ENCODE peak calls at places on chromosome 15, in five cellular contexts. H, L, P, N and X are unnamed samples.

GRCh38 chr15:62779041-62779810 is 263.3 kb upstream of the TPM1 start:
- DNase-seq in L (no peak), H (no peak), N (no peak), P (no peak), X (no peak)

GRCh38 chr15:60721706-60722105 is 242.8 kb upstream of the ICE2 start:
- DNase-seq in N (no peak), P (no peak), L (no peak), H (no peak), X (no peak)

GRCh38 chr15:99167640-99168039 is 62.8 kb downstream of the SYNM start:
- DNase-seq in H (peak), N (no peak), P (no peak), L (no peak), X (no peak)

GRCh38 chr15:64694816-64695215 is 80.6 kb downstream of the RBPMS2 start:
- DNase-seq in H (no peak), L (no peak), P (no peak), N (no peak), X (no peak)

GRCh38 chr15:39381517-39381916 is 199.4 kb upstream of the THBS1 start:
- DNase-seq in N (no peak), L (no peak), P (no peak), H (peak), X (no peak)

GRCh38 chr15:65055201-65055870 is 10.1 kb downstream of the SLC51B start:
- DNase-seq in P (no peak), H (no peak), N (no peak), L (no peak), X (no peak)

GRCh38 chr15:96273317-96274086 is 57.0 kb upstream of the NR2F2 start:
- DNase-seq in H (peak), L (no peak), N (no peak), P (peak), X (no peak)

GRCh38 chr15:62904511-62904910 is 138.0 kb upstream of the TPM1 start:
- DNase-seq in H (no peak), N (no peak), L (no peak), P (no peak), X (no peak)

GRCh38 chr15:65460948-65461347 is 38.2 kb upstream of the IGDCC4 start:
- DNase-seq in H (no peak), P (no peak), N (no peak), L (no peak), X (no peak)

GRCh38 chr15:75827691-75828090 is 15.6 kb upstream of the UBE2Q2 start:
- DNase-seq in H (no peak), L (no peak), N (no peak), P (no peak), X (no peak)

GRCh38 chr15:27797765-27798164 is 301.4 kb downstream of the OCA2 start:
- DNase-seq in L (no peak), N (no peak), P (no peak), H (no peak), X (no peak)

GRCh38 chr15:88769161-88769971 is 33.9 kb upstream of the ACAN start:
- DNase-seq in P (no peak), L (no peak), N (no peak), H (no peak), X (no peak)

GRCh38 chr15:90558182-90558581 is 28.5 kb downstream of the CRTC3 start:
- DNase-seq in N (no peak), P (no peak), L (no peak), H (no peak), X (no peak)

GRCh38 chr15:40282870-40283614 is at the start of gene ANKRD63:
- DNase-seq in H (no peak), P (peak), L (no peak), N (peak), X (peak)

GRCh38 chr15:51132384-51133139 is 37.9 kb upstream of the TNFAIP8L3 start:
- DNase-seq in H (no peak), L (no peak), N (no peak), P (peak), X (no peak)

GRCh38 chr15:88376574-88377174 is 90.5 kb downstream of the MRPL46 start:
- DNase-seq in H (no peak), N (no peak), L (no peak), P (no peak), X (no peak)

GRCh38 chr15:31434418-31435255 is 108.0 kb downstream of the KLF13 start:
- DNase-seq in N (peak), H (peak), P (no peak), L (no peak), X (peak)

GRCh38 chr15:58545307-58546065 is 113.7 kb downstream of the LIPC start:
- DNase-seq in P (no peak), H (no peak), L (no peak), N (no peak), X (no peak)

GRCh38 chr15:69391046-69391757 is 22.9 kb upstream of the KIF23 start:
- DNase-seq in P (no peak), L (no peak), N (no peak), H (no peak), X (no peak)

GRCh38 chr15:31487811-31488436 is 161.3 kb downstream of the KLF13 start:
- DNase-seq in H (peak), L (no peak), P (no peak), N (peak), X (no peak)

GRCh38 chr15:63350178-63350621 is 31.4 kb downstream of the CA12 start:
- DNase-seq in P (no peak), N (no peak), H (no peak), L (no peak), X (no peak)

GRCh38 chr15:42175671-42176070 is 19.2 kb upstream of the PLA2G4F start:
- DNase-seq in L (no peak), N (no peak), P (no peak), H (no peak), X (no peak)

GRCh38 chr15:36601497-36601932 is 22.1 kb downstream of the CDIN1 start:
- DNase-seq in H (no peak), L (no peak), N (no peak), P (no peak), X (no peak)
- TF ChIP-seq POLR2AphosphoS5 in H (no peak), L (no peak), N (no peak), P (no peak), X (no peak)

GRCh38 chr15:67840747-67841634 is 1.1 kb upstream of the RNU6-1 start:
- DNase-seq in N (no peak), L (no peak), P (peak), H (no peak), X (no peak)
- TF ChIP-seq TAF1 in N (no peak), L (no peak), P (no peak), H (no peak), X (no peak)

GRCh38 chr15:45427085-45427484 is 48.7 kb upstream of the GATM start:
- DNase-seq in H (no peak), P (no peak), L (no peak), N (no peak), X (no peak)

GRCh38 chr15:45434168-45434567 is 55.8 kb upstream of the GATM start:
- DNase-seq in P (no peak), H (no peak), L (no peak), N (no peak), X (no peak)

GRCh38 chr15:45428491-45428890 is 50.1 kb upstream of the GATM start:
- DNase-seq in L (no peak), P (no peak), H (no peak), N (no peak), X (no peak)

GRCh38 chr15:45431502-45431901 is 53.2 kb upstream of the GATM start:
- DNase-seq in N (no peak), H (no peak), P (no peak), L (no peak), X (no peak)

GRCh38 chr15:45429974-45430792 is 51.8 kb upstream of the GATM start:
- DNase-seq in P (peak), H (no peak), L (peak), N (peak), X (peak)
- TF ChIP-seq POLR2A in P (no peak), H (no peak), L (no peak), N (no peak), X (no peak)

GRCh38 chr15:70741107-70741511 is 22.2 kb downstream of the UACA start:
- DNase-seq in N (no peak), P (no peak), H (no peak), L (no peak), X (no peak)
- TF ChIP-seq POLR2AphosphoS5 in N (no peak), P (no peak), H (no peak), L (no peak), X (no peak)

GRCh38 chr15:91704343-91704742 is 149.2 kb upstream of the SLCO3A1 start:
- DNase-seq in P (no peak), N (no peak), H (no peak), L (no peak), X (no peak)
- TF ChIP-seq TAF1 in P (no peak), N (no peak), H (no peak), L (no peak), X (no peak)

DNA sequence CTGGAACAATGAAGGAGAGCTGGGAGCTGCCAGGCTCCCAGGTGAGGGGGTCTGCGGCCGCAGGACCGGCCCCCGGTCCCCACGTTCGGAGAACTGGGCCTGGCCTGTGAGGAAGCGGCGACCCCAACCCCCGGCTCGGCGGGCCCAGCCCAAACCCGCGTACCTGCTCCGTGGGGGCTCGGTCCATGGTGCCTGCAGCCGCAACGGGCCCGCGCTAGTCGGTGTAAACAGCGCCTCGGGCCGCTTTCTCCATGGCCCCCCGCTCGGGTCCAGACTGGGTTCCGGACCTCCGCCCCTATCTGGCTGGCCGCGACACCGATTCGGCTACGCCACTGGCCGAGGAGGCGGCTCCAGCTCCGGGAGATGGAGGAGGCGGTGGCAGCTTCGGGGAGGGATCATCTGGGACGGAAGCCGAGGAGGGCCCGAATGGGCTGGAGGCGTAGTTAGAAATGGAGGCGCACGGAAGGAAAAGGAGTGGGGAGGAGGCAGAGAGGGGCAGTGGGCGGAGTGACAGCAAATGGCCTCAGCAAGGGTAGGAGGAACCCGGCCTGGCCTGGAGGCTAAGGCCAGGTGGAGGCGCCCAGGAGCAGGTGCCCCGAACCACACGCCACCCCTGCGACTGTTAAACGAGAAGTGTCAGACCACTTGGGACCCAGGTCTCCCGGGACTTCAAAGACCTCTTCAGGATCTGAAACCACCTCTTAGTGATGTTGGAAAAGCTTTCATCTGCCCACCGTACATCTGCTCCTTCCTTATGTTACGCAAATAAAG is at the start of gene SECISBP2L:
- DNase-seq in P (peak), L (peak), H (peak), N (peak), X (peak)
- TF ChIP-seq POLR2A in P (peak), L (peak), H (peak), N (peak), X (peak)

GRCh38 chr15:101641894-101642293 is 10.3 kb downstream of the TM2D3 start:
- DNase-seq in N (no peak), L (no peak), P (no peak), H (peak), X (no peak)
- TF ChIP-seq POLR2AphosphoS5 in N (no peak), L (no peak), P (no peak), H (no peak), X (no peak)